ENCODE peak calls at places on chromosomes 5 and 9, in four cellular contexts. C is MM.1S, B is Peyer's patch, J is coronary artery. H is an unnamed sample.

GRCh38 chr9:134338394-134339182 is 12.3 kb downstream of the RXRA start:
- DNase-seq in J (no peak), B (no peak), C (no peak), H (no peak)

GRCh38 chr5:113182658-113183344 is 206.2 kb downstream of the DCP2 start:
- DNase-seq in J (no peak), C (no peak), B (no peak), H (no peak)

GRCh38 chr9:128470560-128470959 is 14.8 kb downstream of the ODF2 start:
- DNase-seq in C (no peak), J (no peak), B (no peak), H (no peak)

GRCh38 chr9:133403766-133404439 is 13.9 kb downstream of the REXO4 start:
- DNase-seq in J (no peak), C (no peak), B (peak), H (no peak)

GRCh38 chr9:105062222-105062850 is 134.4 kb upstream of the ABCA1 start:
- DNase-seq in C (no peak), J (no peak), B (no peak), H (no peak)

GRCh38 chr5:165882099-165882498 is 2376.7 kb downstream of the MAT2B start:
- DNase-seq in B (no peak), J (no peak), C (no peak), H (no peak)

GRCh38 chr9:87676976-87677775 is 48.7 kb upstream of the CTSL start:
- DNase-seq in C (no peak), B (no peak), J (peak), H (no peak)

GRCh38 chr9:110919609-110920008 is 118.7 kb downstream of the LPAR1 start:
- DNase-seq in C (no peak), J (no peak), B (no peak), H (peak)

GRCh38 chr9:118644066-118644465 is 725.2 kb downstream of the BRINP1 start:
- DNase-seq in J (no peak), C (no peak), B (no peak), H (no peak)

GRCh38 chr5:218457-219289 is 553 bp downstream of the SDHA start:
- DNase-seq in J (no peak), C (peak), B (peak), H (no peak)

GRCh38 chr5:138129347-138129746 is 9.9 kb downstream of the NME5 start:
- DNase-seq in B (no peak), J (no peak), C (no peak), H (no peak)

GRCh38 chr5:110458313-110458712 is 268.2 kb downstream of the TMEM232 start:
- DNase-seq in J (no peak), B (no peak), C (no peak), H (no peak)

GRCh38 chr9:136093995-136094881 is 851 bp downstream of the NACC2 start:
- DNase-seq in J (peak), C (no peak), B (peak), H (no peak)

GRCh38 chr9:135068776-135069415 is 18.6 kb upstream of the OLFM1 start:
- DNase-seq in B (peak), J (peak), C (no peak), H (no peak)

GRCh38 chr9:38146844-38147243 is 77.8 kb upstream of the SHB start:
- DNase-seq in J (no peak), C (no peak), B (no peak), H (no peak)

GRCh38 chr5:116787570-116787969 is 212.9 kb upstream of the SEMA6A start:
- DNase-seq in B (no peak), J (no peak), C (no peak), H (no peak)

GRCh38 chr9:113398796-113399195 is 2.3 kb downstream of the ALAD start:
- DNase-seq in J (no peak), C (no peak), B (no peak), H (no peak)

GRCh38 chr9:93568169-93568568 is 8.2 kb upstream of the PHF2 start:
- DNase-seq in C (no peak), B (peak), J (peak), H (no peak)

GRCh38 chr9:21817176-21817575 is 14.7 kb downstream of the MTAP start:
- DNase-seq in B (no peak), C (no peak), J (no peak), H (no peak)

GRCh38 chr9:136297016-136297691 is 6.7 kb downstream of the CCDC187 start:
- DNase-seq in C (peak), B (peak), J (no peak), H (no peak)

GRCh38 chr5:3509290-3509689 is 86.3 kb upstream of the IRX1 start:
- DNase-seq in B (no peak), J (no peak), C (no peak), H (no peak)

GRCh38 chr5:143812085-143812705 is at the start of gene HMHB1:
- DNase-seq in C (peak), J (no peak), B (no peak), H (no peak)
- H3K4me3 ChIP-seq in C (peak), J (no peak), B (no peak), H (no peak)

GRCh38 chr5:78797945-78798731 is 149.6 kb upstream of the LHFPL2 start:
- DNase-seq in C (no peak), J (no peak), B (no peak), H (no peak)

GRCh38 chr5:78803386-78803785 is 154.8 kb upstream of the LHFPL2 start:
- DNase-seq in C (no peak), B (peak), J (peak), H (no peak)

GRCh38 chr5:78795757-78796156 is 147.2 kb upstream of the LHFPL2 start:
- DNase-seq in B (no peak), J (no peak), C (no peak), H (peak)

GRCh38 chr5:78801413-78801812 is 152.8 kb upstream of the LHFPL2 start:
- DNase-seq in J (no peak), C (peak), B (no peak), H (no peak)

DNA sequence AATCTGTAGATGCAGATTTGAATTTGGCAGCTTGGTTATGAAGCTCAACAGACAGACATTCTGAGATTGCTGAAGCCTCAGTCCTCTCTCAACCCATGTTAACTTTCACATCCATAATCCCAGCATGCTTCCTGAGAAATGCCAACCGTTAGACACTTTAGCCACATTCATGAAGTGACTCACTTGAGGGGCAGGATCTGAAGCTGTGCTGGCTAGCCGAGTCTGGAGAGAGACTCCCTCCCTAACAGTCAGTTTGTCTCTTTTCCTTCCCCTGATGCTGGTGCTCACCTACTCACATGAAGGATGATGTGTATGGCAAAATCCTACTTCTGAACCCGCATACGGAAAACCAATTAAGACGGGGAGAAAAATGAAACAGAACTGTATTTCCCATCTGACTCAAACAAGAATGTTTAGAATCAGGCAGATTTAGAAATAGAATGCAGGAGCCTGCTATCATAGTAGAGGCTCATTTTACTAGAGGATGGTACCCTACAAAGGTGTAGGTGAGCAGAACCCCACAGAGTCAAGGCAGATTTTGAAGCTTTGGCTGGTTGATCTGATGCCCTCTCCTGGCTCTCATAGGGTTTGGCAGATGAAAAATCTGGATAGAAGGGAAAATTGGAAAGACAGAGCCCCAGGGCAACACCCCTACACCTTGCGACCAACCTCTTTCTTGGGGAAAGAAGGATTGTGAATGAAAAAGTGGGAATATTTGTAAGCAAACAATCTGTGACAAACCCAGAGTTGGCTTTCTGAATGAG is 150.9 kb upstream of the LHFPL2 start:
- DNase-seq in C (no peak), J (no peak), B (no peak), H (no peak)
- TF ChIP-seq CTCF in C (no peak), J (no peak), B (no peak), H (peak)

GRCh38 chr9:108894225-108894997 is 32.3 kb downstream of the ACTL7A start:
- DNase-seq in C (no peak), B (no peak), J (no peak), H (no peak)

DNA sequence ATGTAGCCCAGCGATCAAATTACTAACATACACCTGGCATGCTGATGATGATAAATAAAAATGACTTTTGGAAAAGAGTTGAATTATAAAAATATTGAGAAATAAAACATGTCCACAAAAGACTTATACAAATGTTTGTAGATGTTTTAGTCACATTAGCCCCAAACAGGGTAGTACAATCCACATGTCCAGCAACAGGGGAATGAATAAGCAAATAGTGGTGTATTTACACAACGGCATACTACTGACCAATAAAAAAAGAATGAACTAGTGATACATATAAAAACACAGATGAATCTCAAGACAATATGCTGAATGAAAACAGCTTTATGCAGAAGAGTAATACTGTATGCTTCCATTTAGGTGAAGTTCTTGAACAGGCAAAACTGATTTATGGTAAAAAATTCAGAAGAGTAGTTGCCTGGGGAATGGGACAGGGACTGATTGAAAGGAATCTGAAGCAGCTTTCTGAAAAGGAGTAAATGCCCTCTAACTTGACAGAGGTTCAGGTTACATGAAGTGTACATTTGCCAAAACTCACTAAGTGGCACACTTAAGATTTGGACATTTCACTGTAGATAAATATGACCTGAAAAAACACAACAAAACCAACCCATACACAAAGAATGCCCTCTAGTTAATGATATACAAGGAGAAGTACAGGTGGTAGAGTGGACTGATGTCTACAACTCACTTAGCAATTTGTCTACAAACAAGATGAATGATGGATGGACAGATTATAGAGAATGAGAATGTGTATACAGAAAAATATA is 35.4 kb downstream of the ACTL7A start:
- DNase-seq in J (no peak), B (no peak), C (no peak), H (no peak)
- H3K4me3 ChIP-seq in J (no peak), B (no peak), C (no peak), H (no peak)

DNA sequence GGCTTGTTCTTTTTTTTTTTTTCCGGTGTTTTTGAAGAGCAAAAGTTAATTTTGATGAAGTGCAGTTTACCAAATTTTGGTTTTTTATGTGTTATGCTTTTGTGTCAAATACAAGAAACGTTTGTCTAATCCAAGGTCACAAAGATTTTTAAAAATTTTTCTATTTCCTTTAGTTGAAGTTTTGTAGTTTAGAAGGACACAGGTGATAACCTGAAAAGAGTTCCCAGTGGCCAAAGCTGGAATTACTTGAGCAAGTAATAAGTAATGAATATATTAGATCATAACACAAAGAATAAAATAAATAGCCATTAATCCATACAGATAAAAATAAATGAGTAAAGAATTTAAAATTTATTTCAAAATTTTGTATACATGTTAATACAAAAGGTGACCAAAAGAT is 71.5 kb downstream of the FCHO2 start:
- DNase-seq in B (no peak), J (no peak), C (no peak), H (no peak)
- TF ChIP-seq CTCF in B (peak), J (no peak), C (no peak), H (no peak)

GRCh38 chr5:125348936-125349335 is 602.5 kb upstream of the ZNF608 start:
- DNase-seq in J (no peak), B (no peak), C (no peak), H (no peak)
- H3K4me3 ChIP-seq in J (no peak), B (no peak), C (no peak), H (no peak)

GRCh38 chr5:10760033-10760975 is 730 bp downstream of the DAP start:
- DNase-seq in B (peak), C (peak), J (peak), H (no peak)

GRCh38 chr5:10760976-10761841 is at the start of gene DAP:
- DNase-seq in J (peak), C (peak), B (peak), H (no peak)

GRCh38 chr5:10756539-10756938 is 4.5 kb downstream of the DAP start:
- DNase-seq in J (no peak), B (no peak), C (no peak), H (no peak)

GRCh38 chr5:10757043-10757442 is 4.0 kb downstream of the DAP start:
- DNase-seq in J (no peak), B (no peak), C (no peak), H (no peak)

DNA sequence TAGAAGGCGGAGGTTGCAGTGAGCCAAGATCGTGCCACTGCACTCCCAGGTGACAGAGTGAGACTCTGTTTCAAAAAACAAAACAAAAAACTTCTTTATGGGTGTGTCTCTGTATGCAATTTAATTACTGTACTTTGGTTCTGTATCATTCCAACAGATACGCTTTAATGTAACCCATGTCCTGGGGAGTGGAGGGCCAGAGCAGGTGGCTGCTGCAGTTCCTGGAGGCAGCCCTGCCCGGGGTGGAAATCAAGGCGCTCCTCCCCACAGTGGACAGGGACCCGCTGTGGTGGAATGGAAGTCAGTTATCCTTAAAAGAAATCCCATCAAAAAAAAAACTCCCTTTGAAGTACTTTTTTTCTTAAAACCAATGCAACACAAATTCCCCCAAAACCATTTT is 1.9 kb downstream of the DAP start:
- DNase-seq in B (no peak), J (peak), C (no peak), H (no peak)
- TF ChIP-seq CTCF in B (no peak), J (no peak), C (no peak), H (no peak)

DNA sequence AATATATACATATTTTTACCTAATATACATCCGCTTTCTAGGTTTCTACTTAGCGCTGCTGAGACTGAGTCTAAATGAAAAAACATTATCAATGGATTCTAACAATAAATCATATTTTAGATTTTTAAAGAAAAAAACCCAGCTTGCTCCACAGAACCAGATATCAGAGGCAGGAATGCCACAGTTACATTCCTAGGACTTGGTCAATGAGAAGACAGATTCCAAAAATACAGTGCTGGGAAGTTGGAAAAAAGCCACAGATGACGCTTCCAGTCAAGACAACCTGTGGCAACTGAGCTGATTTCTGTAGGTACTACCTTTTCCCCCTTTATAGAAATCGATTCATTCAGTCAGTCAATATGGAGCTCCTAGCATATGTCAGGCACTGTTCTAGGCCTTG is 589 bp upstream of the CCDC112 start:
- DNase-seq in C (no peak), J (no peak), B (no peak), H (peak)
- H3K4me3 ChIP-seq in C (peak), J (peak), B (no peak), H (no peak)

GRCh38 chr9:6413365-6414263 is 615 bp downstream of the UHRF2 start:
- DNase-seq in C (peak), J (peak), B (peak), H (no peak)
- TF ChIP-seq CTCF in C (no peak), J (no peak), B (no peak), H (no peak)

DNA sequence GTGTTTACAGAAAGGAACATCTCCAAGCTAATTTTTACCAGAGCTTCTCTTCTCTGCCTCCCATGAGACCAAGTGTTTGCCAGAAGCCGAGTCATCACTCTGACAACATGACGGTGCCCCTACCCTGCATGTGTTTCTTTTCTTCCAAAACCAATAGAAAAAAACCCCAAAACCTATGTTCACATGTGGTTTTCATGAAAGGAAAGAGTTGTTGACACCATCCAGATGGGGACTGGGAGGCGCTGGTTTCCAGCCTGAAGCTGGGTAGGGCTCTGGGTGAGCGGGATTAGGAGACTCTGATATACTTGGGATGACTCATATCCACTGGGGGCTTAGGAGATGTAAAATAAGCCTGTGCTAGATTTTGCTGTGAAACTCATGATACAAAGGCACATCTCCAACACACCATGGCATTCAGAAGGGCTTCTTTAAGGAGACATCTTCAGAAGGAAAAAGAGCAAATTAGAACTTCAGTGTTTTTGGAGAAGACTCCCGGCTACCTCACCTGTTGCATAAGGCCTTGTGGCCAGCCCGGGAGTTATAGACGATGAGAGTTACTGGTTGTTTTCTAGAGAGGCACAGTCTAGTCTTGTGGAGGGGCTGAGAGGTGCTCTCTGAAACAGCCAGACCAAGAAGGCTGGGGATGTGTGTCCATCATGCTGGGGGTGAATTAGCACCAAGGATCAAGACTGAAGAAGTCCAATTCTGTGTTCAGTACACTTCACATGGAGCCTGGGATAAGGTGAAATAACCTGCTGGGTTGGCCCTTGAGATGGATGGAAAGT is 108.9 kb upstream of the LHFPL2 start:
- DNase-seq in J (no peak), C (peak), B (no peak), H (no peak)
- H3K4me3 ChIP-seq in J (no peak), C (peak), B (no peak), H (no peak)